ENCODE peak calls at places on chromosomes 5 and 9, in seven cellular contexts. One of them, this sample, is unnamed.

GRCh38 chr5:69113851-69114250 is 20.0 kb downstream of the SLC30A5 start:
- DNase-seq in adipocyte: no peak
- DNase-seq in EH: no peak
- DNase-seq in amniotic stem cell: no peak
- DNase-seq in CD4-positive, alpha-beta T cell: no peak
- DNase-seq in WTC11: no peak
- DNase-seq in chondrocyte: no peak
- DNase-seq in this sample: no peak

GRCh38 chr5:32680183-32680582 is 30.9 kb upstream of the NPR3 start:
- DNase-seq in adipocyte: no peak
- DNase-seq in EH: no peak
- DNase-seq in amniotic stem cell: no peak
- DNase-seq in CD4-positive, alpha-beta T cell: no peak
- DNase-seq in WTC11: no peak
- DNase-seq in chondrocyte: no peak
- DNase-seq in this sample: no peak

GRCh38 chr9:134130503-134131375 is 5.1 kb upstream of the WDR5 start:
- DNase-seq in adipocyte: no peak
- DNase-seq in EH: no peak
- DNase-seq in amniotic stem cell: no peak
- DNase-seq in CD4-positive, alpha-beta T cell: no peak
- DNase-seq in WTC11: peak
- DNase-seq in chondrocyte: no peak
- DNase-seq in this sample: no peak

GRCh38 chr5:115415143-115415491 is 118.7 kb upstream of the CCDC112 start:
- DNase-seq in adipocyte: no peak
- DNase-seq in EH: peak
- DNase-seq in amniotic stem cell: no peak
- DNase-seq in CD4-positive, alpha-beta T cell: no peak
- DNase-seq in WTC11: no peak
- DNase-seq in chondrocyte: no peak
- DNase-seq in this sample: no peak

GRCh38 chr5:129670944-129671343 is 77.0 kb upstream of the MINAR2 start:
- DNase-seq in adipocyte: peak
- DNase-seq in EH: peak
- DNase-seq in amniotic stem cell: peak
- DNase-seq in CD4-positive, alpha-beta T cell: no peak
- DNase-seq in WTC11: no peak
- DNase-seq in chondrocyte: no peak
- DNase-seq in this sample: no peak

GRCh38 chr9:107566596-107566995 is 77.0 kb upstream of the KLF4 start:
- DNase-seq in adipocyte: no peak
- DNase-seq in EH: no peak
- DNase-seq in amniotic stem cell: no peak
- DNase-seq in CD4-positive, alpha-beta T cell: no peak
- DNase-seq in WTC11: no peak
- DNase-seq in chondrocyte: no peak
- DNase-seq in this sample: no peak

GRCh38 chr5:38404236-38404635 is 145.9 kb downstream of the EGFLAM start:
- DNase-seq in adipocyte: no peak
- DNase-seq in EH: no peak
- DNase-seq in amniotic stem cell: no peak
- DNase-seq in CD4-positive, alpha-beta T cell: no peak
- DNase-seq in WTC11: no peak
- DNase-seq in chondrocyte: no peak
- DNase-seq in this sample: no peak

GRCh38 chr9:109797006-109797405 is 17.0 kb downstream of the PALM2AKAP2 start:
- DNase-seq in adipocyte: no peak
- DNase-seq in EH: no peak
- DNase-seq in amniotic stem cell: no peak
- DNase-seq in CD4-positive, alpha-beta T cell: no peak
- DNase-seq in WTC11: no peak
- DNase-seq in chondrocyte: no peak
- DNase-seq in this sample: no peak

GRCh38 chr5:143501176-143501840 is 97.8 kb upstream of the NR3C1 start:
- DNase-seq in adipocyte: peak
- DNase-seq in EH: peak
- DNase-seq in amniotic stem cell: no peak
- DNase-seq in CD4-positive, alpha-beta T cell: no peak
- DNase-seq in WTC11: no peak
- DNase-seq in chondrocyte: no peak
- DNase-seq in this sample: no peak

GRCh38 chr5:94901071-94901979 is 282.9 kb downstream of the SLF1 start:
- DNase-seq in adipocyte: peak
- DNase-seq in EH: peak
- DNase-seq in amniotic stem cell: no peak
- DNase-seq in CD4-positive, alpha-beta T cell: no peak
- DNase-seq in WTC11: no peak
- DNase-seq in chondrocyte: no peak
- DNase-seq in this sample: no peak

GRCh38 chr5:111480346-111480745 is 32.0 kb downstream of the STARD4 start:
- DNase-seq in adipocyte: no peak
- DNase-seq in EH: no peak
- DNase-seq in amniotic stem cell: no peak
- DNase-seq in CD4-positive, alpha-beta T cell: no peak
- DNase-seq in WTC11: no peak
- DNase-seq in chondrocyte: no peak
- DNase-seq in this sample: no peak

GRCh38 chr9:135614821-135615665 is 24.3 kb downstream of the GLT6D1 start:
- DNase-seq in adipocyte: no peak
- DNase-seq in EH: no peak
- DNase-seq in amniotic stem cell: no peak
- DNase-seq in CD4-positive, alpha-beta T cell: no peak
- DNase-seq in WTC11: no peak
- DNase-seq in chondrocyte: peak
- DNase-seq in this sample: no peak

GRCh38 chr9:93064392-93065124 is 6.1 kb downstream of the SUSD3 start:
- DNase-seq in adipocyte: no peak
- DNase-seq in EH: no peak
- DNase-seq in amniotic stem cell: no peak
- DNase-seq in CD4-positive, alpha-beta T cell: peak
- DNase-seq in WTC11: no peak
- DNase-seq in chondrocyte: no peak
- DNase-seq in this sample: peak

GRCh38 chr5:1666812-1667588 is 132.6 kb downstream of the MRPL36 start:
- DNase-seq in adipocyte: peak
- DNase-seq in EH: no peak
- DNase-seq in amniotic stem cell: no peak
- DNase-seq in CD4-positive, alpha-beta T cell: peak
- DNase-seq in WTC11: peak
- DNase-seq in chondrocyte: no peak
- DNase-seq in this sample: peak

GRCh38 chr9:38761999-38762398 is 42.1 kb upstream of the FAM240B start:
- DNase-seq in adipocyte: no peak
- DNase-seq in EH: no peak
- DNase-seq in amniotic stem cell: no peak
- DNase-seq in CD4-positive, alpha-beta T cell: no peak
- DNase-seq in WTC11: no peak
- DNase-seq in chondrocyte: no peak
- DNase-seq in this sample: no peak

GRCh38 chr9:77647267-77647658 is 859 bp downstream of the GNA14 start:
- DNase-seq in adipocyte: no peak
- DNase-seq in EH: no peak
- DNase-seq in amniotic stem cell: no peak
- DNase-seq in CD4-positive, alpha-beta T cell: no peak
- DNase-seq in WTC11: no peak
- DNase-seq in chondrocyte: no peak
- DNase-seq in this sample: no peak

GRCh38 chr5:113199122-113199905 is 222.7 kb downstream of the DCP2 start:
- DNase-seq in adipocyte: peak
- DNase-seq in EH: peak
- DNase-seq in amniotic stem cell: no peak
- DNase-seq in CD4-positive, alpha-beta T cell: no peak
- DNase-seq in WTC11: no peak
- DNase-seq in chondrocyte: no peak
- DNase-seq in this sample: no peak

GRCh38 chr9:87445646-87446045 is 52.0 kb upstream of the DAPK1 start:
- DNase-seq in adipocyte: peak
- DNase-seq in EH: peak
- DNase-seq in amniotic stem cell: no peak
- DNase-seq in CD4-positive, alpha-beta T cell: no peak
- DNase-seq in WTC11: peak
- DNase-seq in chondrocyte: no peak
- DNase-seq in this sample: no peak

This sample was measured in T-helper 17 cell.